ENCODE peak calls at places on chromosome 21, in ten cellular contexts. Q is endothelial cell, G is AG10803, M is ascending aorta, O is BJ, J is OCI-LY7, T is colonic mucosa, A is PC-3, H is natural killer cell, C is pancreas. E is an unnamed sample.
A peak's percentile ranks its signal among the peaks of the same experiment; 100 is the strongest.

GRCh38 chr21:28444131-28444530 is 548.5 kb downstream of the LTN1 start:
- DNase-seq in H (no peak), Q (no peak), A (no peak), O (no peak), C (no peak), J (no peak), M (no peak), T (no peak), G (peak; percentile 76), E (no peak)

GRCh38 chr21:15421947-15422346 is 307.8 kb upstream of the USP25 start:
- DNase-seq in O (no peak), J (no peak), H (no peak), Q (no peak), M (no peak), C (no peak), G (no peak), T (no peak), A (peak; percentile 48), E (no peak)

GRCh38 chr21:17045214-17045835 is 467.5 kb upstream of the CXADR start:
- DNase-seq in O (no peak), C (no peak), J (peak; percentile 3), M (no peak), G (peak; percentile 24), T (no peak), H (no peak), Q (no peak), A (peak; percentile 33), E (no peak)

GRCh38 chr21:39660191-39660590 is 47.5 kb downstream of the B3GALT5 start:
- DNase-seq in J (no peak), A (peak; percentile 25), G (peak; percentile 54), M (no peak), O (no peak), C (peak; percentile 61), Q (no peak), T (peak; percentile 71), H (no peak), E (no peak)

GRCh38 chr21:27291006-27291405 is 324.1 kb upstream of the ADAMTS5 start:
- DNase-seq in C (no peak), H (no peak), G (peak; percentile 27), O (no peak), T (no peak), J (no peak), Q (no peak), A (no peak), M (no peak), E (no peak)

GRCh38 chr21:32772281-32773047 is 909 bp upstream of the PAXBP1 start:
- DNase-seq in M (no peak), O (no peak), J (peak; percentile 37), Q (peak; percentile 7), C (peak; percentile 29), H (no peak), G (peak; percentile 47), T (peak; percentile 59), A (peak; percentile 36), E (peak; percentile 53)

GRCh38 chr21:33360281-33360680 is 35.5 kb downstream of the IFNAR1 start:
- DNase-seq in C (no peak), G (peak; percentile 70), O (no peak), M (no peak), H (no peak), Q (no peak), T (no peak), A (peak; percentile 59), J (no peak), E (no peak)

GRCh38 chr21:31720739-31721138 is 11.2 kb downstream of the SCAF4 start:
- DNase-seq in G (no peak), H (no peak), T (no peak), Q (no peak), J (no peak), C (no peak), A (no peak), O (no peak), M (no peak), E (no peak)

DNA sequence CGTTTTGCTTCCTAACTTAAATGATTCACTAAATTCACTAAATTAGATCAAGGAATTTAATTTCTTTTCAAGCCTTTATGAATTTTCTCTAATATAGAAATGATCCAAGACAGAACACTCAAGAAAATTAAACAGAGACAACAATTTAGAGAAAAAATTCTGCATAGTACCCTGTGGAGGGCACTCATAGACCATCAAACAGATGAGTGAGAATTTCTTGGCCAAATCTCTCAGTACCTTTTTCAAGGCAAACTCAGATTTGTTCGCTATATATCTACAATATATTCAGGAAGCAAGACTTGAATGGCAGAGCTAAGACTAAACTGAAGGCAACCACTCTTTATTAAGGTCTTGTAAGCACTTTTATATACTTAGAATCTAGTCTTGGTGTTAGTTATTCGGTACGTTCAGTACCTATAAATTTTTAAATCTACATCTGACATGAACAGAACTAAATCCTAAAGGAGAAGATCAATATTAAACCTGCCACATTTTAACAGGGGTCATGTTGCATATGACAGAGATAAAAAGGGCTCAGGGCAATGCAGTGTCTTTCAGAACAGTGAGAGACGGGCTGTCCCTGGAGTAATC is 118.7 kb upstream of the TMPRSS15 start:
- DNase-seq in J (no peak), Q (no peak), A (peak; percentile 9), G (no peak), M (no peak), C (no peak), T (no peak), H (no peak), O (no peak), E (no peak)
- TF ChIP-seq CTCF in J (peak; percentile 32), Q (no peak), A (peak; percentile 42), G (no peak), M (peak; percentile 31), C (no peak), T (no peak), H (no peak), O (no peak), E (no peak)

DNA sequence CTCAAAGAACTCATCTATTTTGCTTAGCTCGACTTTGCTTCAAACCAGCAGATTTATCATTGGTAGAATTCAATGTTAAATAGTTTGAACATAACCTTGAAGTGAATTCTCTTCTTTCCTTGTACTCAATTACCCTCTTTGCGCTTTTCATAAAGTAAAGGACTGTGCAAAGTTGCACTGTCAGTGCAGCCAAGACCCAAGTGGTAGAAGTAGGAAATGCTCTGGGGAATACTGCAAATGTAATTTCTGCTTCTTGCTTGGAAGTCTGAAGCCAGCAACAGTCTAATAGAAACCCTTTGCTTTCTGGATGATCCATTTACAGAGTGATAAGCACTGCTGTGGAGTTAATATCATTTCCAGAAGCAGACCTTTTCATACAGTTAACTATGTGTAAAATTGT is 936.7 kb upstream of the TMPRSS15 start:
- DNase-seq in T (no peak), A (no peak), O (no peak), J (no peak), Q (no peak), G (no peak), C (no peak), M (no peak), H (no peak), E (no peak)
- TF ChIP-seq CTCF in T (no peak), A (peak; percentile 15), O (no peak), J (no peak), Q (peak; percentile 40), G (no peak), C (no peak), M (no peak), H (no peak), E (no peak)

DNA sequence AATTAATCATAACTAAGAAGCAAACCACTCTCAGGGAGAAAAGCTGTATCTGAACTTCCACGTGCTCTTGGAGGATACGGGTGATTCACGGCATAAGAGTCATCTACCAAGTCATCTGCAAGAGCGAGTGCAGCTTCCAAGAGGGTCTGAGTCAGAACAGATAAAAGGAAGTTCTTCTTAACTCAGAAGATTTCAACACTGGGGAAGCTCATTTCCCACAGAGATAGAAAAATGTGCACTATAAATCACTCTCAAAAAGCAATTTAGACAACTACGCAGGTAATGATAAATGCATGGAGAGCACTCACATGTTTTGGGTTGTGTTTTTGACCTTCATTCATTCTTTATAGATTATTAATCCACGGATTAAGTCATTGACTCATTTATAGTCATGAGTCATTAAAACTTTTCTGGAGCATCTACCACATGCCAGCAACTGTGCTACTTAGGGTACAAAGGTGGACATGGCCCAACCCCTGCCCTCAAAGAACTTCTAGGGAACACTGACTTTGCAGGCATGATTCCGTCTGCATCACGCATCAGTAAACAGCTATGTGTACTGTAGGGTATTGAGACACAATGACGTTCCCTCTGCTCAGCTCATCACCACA is 20.8 kb downstream of the KCNJ15 start:
- DNase-seq in M (no peak), O (peak; percentile 94), C (peak; percentile 47), J (no peak), G (peak; percentile 99), H (no peak), A (peak; percentile 95), Q (no peak), T (peak; percentile 22), E (no peak)
- TF ChIP-seq CTCF in M (no peak), O (no peak), C (no peak), J (no peak), G (no peak), H (no peak), A (no peak), Q (no peak), T (no peak), E (no peak)

GRCh38 chr21:36388835-36389234 is 3.6 kb downstream of the CHAF1B start:
- DNase-seq in A (no peak), M (no peak), H (no peak), T (no peak), Q (no peak), J (no peak), C (no peak), G (peak; percentile 51), O (no peak), E (peak; percentile 43)
- TF ChIP-seq CTCF in A (no peak), M (no peak), H (no peak), T (no peak), Q (no peak), J (no peak), C (no peak), G (peak; percentile 41), O (peak; percentile 2), E (no peak)

E was measured in GM13977.